ENCODE peak calls at places on chromosome 21, in nine cellular contexts. J is Karpas-422; F is colonic mucosa; E is endothelial cell of umbilical vein; Y is right lobe of liver; P is left ventricle myocardium inferior; O is effector memory CD4-positive, alpha-beta T cell; U is GM12878; T is mammary epithelial cell. I is an unnamed sample.
A peak's percentile ranks its signal among the peaks of the same experiment; 100 is the strongest.

GRCh38 chr21:32886339-32886738 is 114.8 kb upstream of the PAXBP1 start:
- DNase-seq in Y (no peak), P (no peak), E (no peak), F (no peak), J (no peak), O (no peak), U (no peak), T (no peak), I (peak; percentile 59)

GRCh38 chr21:31151682-31152081 is 113.4 kb upstream of the KRTAP19-8 start:
- DNase-seq in F (no peak), O (no peak), J (no peak), Y (no peak), P (no peak), U (no peak), E (no peak), T (no peak), I (no peak)

GRCh38 chr21:33434770-33435360 is 31.7 kb downstream of the IFNGR2 start:
- DNase-seq in F (no peak), U (peak; percentile 99), T (peak; percentile 97), P (no peak), E (peak; percentile 92), O (no peak), Y (no peak), J (no peak), I (no peak)

GRCh38 chr21:16084776-16085364 is 355.1 kb downstream of the USP25 start:
- DNase-seq in U (no peak), E (no peak), F (no peak), O (no peak), T (no peak), Y (no peak), P (peak; percentile 46), J (no peak), I (no peak)

GRCh38 chr21:29384608-29385359 is 86.1 kb downstream of the BACH1 start:
- DNase-seq in E (no peak), U (no peak), F (no peak), Y (no peak), P (no peak), O (no peak), J (no peak), T (no peak), I (no peak)

GRCh38 chr21:33265664-33266049 is 510 bp upstream of the IL10RB start:
- DNase-seq in P (peak; percentile 50), Y (peak; percentile 56), J (peak; percentile 90), T (peak; percentile 37), F (peak; percentile 50), E (no peak), U (peak; percentile 68), O (no peak), I (peak; percentile 68)

GRCh38 chr21:33063365-33063883 is 6.5 kb upstream of the OLIG1 start:
- DNase-seq in J (no peak), F (no peak), Y (no peak), O (no peak), P (no peak), E (no peak), U (no peak), T (no peak), I (no peak)

GRCh38 chr21:33670076-33670475 is 27.8 kb downstream of the ITSN1 start:
- DNase-seq in P (no peak), O (no peak), Y (no peak), T (peak; percentile 14), U (no peak), E (no peak), J (no peak), F (no peak), I (no peak)

GRCh38 chr21:32499249-32500055 is 85.9 kb downstream of the TCP10L start:
- DNase-seq in P (no peak), Y (no peak), J (no peak), U (no peak), E (peak; percentile 85), T (no peak), O (no peak), F (no peak), I (no peak)

GRCh38 chr21:32094792-32095191 is 184.1 kb downstream of the MIS18A start:
- DNase-seq in E (peak; percentile 20), U (no peak), F (no peak), P (no peak), Y (no peak), T (no peak), O (no peak), J (no peak), I (no peak)

DNA sequence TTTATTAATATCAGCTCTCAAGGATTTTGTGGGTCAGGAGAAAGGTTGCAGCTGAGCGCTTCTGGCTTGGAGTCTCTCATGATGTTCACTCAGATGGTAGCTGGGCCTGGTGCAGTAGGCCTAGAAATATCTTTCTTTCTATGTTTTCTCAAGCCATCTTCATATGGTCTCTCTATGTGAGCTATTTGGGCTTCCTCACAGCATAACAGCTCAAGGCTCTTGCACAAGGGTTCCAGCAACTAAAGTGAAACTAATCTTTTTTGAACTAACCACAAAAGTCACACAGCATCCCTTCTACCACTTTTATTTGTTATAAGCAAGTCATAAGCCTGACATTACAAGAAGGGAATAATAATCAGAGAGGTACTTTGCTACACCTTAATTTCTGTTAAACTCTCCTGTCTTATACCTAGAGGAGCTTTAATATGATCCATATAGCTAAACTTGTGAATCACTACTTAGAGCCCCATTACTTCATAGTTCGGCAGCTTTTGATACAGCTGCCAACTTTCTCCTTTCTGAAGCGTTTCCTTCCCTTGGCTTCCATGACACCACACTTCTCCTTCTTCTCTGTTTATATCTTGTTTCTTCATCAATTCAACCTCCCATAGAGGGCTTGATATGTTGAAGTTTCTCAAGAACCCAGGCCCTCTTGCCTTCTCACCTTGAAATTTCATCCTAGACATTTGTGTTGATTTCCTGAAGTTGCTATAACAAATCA is 720.2 kb downstream of the LTN1 start:
- DNase-seq in F (no peak), P (no peak), O (no peak), J (no peak), Y (no peak), T (no peak), U (no peak), E (no peak), I (no peak)
- H3K9me3 ChIP-seq in F (no peaks in the 10 kb centered on the region), P (peaks cover 10% of the 10 kb centered on the region), O (no peaks in the 10 kb centered on the region), J (no peaks in the 10 kb centered on the region), Y (no peaks in the 10 kb centered on the region), T (no peaks in the 10 kb centered on the region), U (no peaks in the 10 kb centered on the region), E (no peaks in the 10 kb centered on the region), I (no peaks in the 10 kb centered on the region)

DNA sequence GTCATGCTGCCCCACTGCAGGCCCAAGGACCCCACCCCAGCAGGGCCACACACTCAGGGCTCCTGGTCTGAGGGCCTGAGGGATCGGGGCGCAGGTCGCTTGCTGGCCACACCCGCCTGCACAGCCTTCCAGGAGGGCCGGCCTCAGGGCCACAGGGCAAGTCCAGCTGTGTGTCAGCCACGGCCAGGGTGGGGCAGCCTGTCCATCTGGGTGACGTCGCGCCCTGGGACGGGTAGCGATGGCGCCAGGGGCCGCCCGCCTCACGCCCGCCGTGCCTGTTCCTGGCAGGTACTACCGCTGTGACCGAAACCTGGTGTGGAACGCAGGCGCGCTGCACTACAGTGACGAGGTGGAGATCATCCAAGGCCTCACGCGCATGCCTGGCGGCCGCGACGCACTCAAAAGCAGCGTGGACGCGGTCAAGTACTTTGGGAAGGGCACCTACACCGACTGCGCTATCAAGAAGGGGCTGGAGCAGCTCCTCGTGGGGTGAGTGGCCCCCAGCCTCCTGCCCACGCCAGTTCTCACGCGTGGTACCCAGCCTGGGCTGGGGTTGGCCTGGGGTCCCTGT is 2.5 kb downstream of the COL6A1 start:
- DNase-seq in U (no peak), J (no peak), P (peak; percentile 68), O (no peak), E (no peak), F (no peak), T (no peak), Y (peak; percentile 19), I (no peak)
- H3K4me3 ChIP-seq in U (no peak overlapping the region), J (no peak overlapping the region), P (peak overlapping the region; percentile 99), O (no peak overlapping the region), E (no peak overlapping the region), F (peak overlapping the region; percentile 69), T (no peak overlapping the region), Y (no peak overlapping the region), I (no peak overlapping the region)

GRCh38 chr21:10640446-10640845 is 119.1 kb downstream of the TPTE start:
- DNase-seq in O (no peak), F (no peak), P (no peak), J (no peak), Y (no peak), T (no peak), E (no peak), U (no peak), I (no peak)
- H3K9me3 ChIP-seq in O (peaks cover 9% of the 10 kb centered on the region), F (peaks cover 8% of the 10 kb centered on the region), P (peaks cover 75% of the 10 kb centered on the region), J (peaks cover 46% of the 10 kb centered on the region), Y (no peaks in the 10 kb centered on the region), T (peaks cover 50% of the 10 kb centered on the region), E (peaks cover 27% of the 10 kb centered on the region), U (no peaks in the 10 kb centered on the region), I (peaks cover 7% of the 10 kb centered on the region)

DNA sequence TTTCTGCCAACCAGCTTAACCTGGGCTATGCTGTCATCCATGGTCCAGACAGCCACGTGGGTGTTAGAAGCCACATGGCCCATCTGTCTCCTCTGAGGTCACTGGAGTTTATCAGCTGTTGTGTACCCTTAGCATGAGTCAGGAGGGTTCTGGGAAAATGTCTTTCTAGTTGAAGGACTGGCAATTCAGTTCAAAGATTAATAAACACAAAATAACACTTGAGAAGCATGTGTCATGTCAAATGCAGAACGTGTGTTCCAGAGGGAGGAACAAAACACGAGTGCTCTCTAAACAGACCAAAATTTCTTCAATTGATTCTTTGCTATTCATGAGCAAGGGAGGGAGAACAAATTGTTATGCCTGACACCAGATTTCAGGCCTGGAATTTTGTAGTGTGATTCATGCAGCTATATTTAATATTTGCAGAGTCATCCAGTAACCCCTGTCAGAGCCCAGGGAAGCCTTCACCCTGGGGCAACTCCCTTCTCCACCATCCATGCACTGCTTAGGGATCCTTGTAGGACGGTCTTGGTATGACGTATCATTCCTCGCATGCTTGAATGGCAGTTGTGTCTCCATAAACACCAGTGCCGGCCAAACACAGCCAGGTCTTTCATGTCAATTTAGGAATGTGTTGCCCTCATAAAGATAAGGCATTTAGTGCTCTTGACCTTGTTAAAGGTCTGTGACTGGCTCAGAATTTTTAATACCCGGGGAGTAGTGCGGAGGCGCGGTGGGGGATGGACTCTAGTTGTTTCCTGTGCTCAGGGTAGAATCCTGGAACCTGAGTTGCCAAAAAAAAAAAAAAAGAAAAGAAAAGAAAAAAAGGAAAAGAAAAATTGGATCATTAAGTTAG is 27.7 kb upstream of the DYRK1A start:
- DNase-seq in F (peak; percentile 23), T (peak; percentile 89), E (peak; percentile 76), O (no peak), P (peak; percentile 42), J (no peak), U (no peak), Y (no peak), I (no peak)
- H3K4me3 ChIP-seq in F (no peak overlapping the region), T (no peak overlapping the region), E (no peak overlapping the region), O (no peak overlapping the region), P (peak overlapping the region; percentile 12), J (no peak overlapping the region), U (no peak overlapping the region), Y (no peak overlapping the region), I (no peak overlapping the region)

DNA sequence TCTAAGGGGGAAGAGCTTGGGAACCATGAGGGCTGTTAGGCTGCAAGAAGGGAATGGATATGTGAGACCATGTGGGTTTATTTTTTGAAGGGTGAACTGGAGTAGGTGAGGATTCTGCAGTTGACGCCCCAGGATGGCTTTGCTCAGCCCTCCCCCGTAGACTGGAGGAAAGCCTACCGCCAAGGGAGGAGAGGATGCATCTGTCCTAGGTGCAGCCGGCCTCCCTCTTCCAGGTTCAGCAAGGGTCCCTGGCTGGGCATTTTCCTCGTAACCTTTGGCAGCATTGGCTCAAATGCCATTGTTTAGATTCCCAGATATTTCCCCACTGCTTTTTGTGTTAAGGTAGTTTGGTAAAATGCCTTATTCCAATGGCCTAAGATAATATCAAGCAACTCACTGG is 16.6 kb downstream of the TFF3 start:
- DNase-seq in O (no peak), Y (no peak), E (no peak), J (no peak), P (no peak), F (no peak), U (no peak), T (no peak), I (no peak)
- H3K9me3 ChIP-seq in O (no peaks in the 10 kb centered on the region), Y (no peaks in the 10 kb centered on the region), E (no peaks in the 10 kb centered on the region), J (no peaks in the 10 kb centered on the region), P (no peaks in the 10 kb centered on the region), F (no peaks in the 10 kb centered on the region), U (no peaks in the 10 kb centered on the region), T (no peaks in the 10 kb centered on the region), I (no peaks in the 10 kb centered on the region)

I was measured in CD4-positive, alpha-beta memory T cell.